ENCODE peak calls at places on chromosomes 7 and 10, in eight cellular contexts. One of them, this sample, is unnamed.

GRCh38 chr7:80722596-80723141 is 84.2 kb downstream of the CD36 start:
- DNase-seq in skeletal muscle cell: peak; percentile 100
- DNase-seq in aorta: peak; percentile 84
- DNase-seq in lower leg skin: peak; percentile 85
- DNase-seq in fibroblast of lung: peak; percentile 100
- DNase-seq in sigmoid colon: peak; percentile 89
- DNase-seq in GM12878: no peak
- DNase-seq in left ventricle myocardium inferior: peak; percentile 20
- DNase-seq in this sample: no peak

GRCh38 chr7:105690286-105690915 is 109.1 kb upstream of the EFCAB10 start:
- DNase-seq in aorta: no peak
- DNase-seq in GM12878: no peak
- DNase-seq in left ventricle myocardium inferior: no peak
- DNase-seq in lower leg skin: no peak
- DNase-seq in sigmoid colon: peak; percentile 26
- DNase-seq in fibroblast of lung: peak; percentile 57
- DNase-seq in skeletal muscle cell: no peak
- DNase-seq in this sample: no peak

GRCh38 chr7:33547880-33548279 is 357.5 kb upstream of the BMPER start:
- DNase-seq in aorta: no peak
- DNase-seq in GM12878: no peak
- DNase-seq in lower leg skin: no peak
- DNase-seq in left ventricle myocardium inferior: no peak
- DNase-seq in skeletal muscle cell: no peak
- DNase-seq in sigmoid colon: no peak
- DNase-seq in fibroblast of lung: peak; percentile 43
- DNase-seq in this sample: no peak

GRCh38 chr7:101126651-101127459 is at the start of gene SERPINE1:
- DNase-seq in GM12878: peak; percentile 47
- DNase-seq in lower leg skin: peak; percentile 92
- DNase-seq in sigmoid colon: peak; percentile 96
- DNase-seq in aorta: peak; percentile 95
- DNase-seq in skeletal muscle cell: peak; percentile 100
- DNase-seq in left ventricle myocardium inferior: peak; percentile 87
- DNase-seq in fibroblast of lung: peak; percentile 100
- DNase-seq in this sample: peak; percentile 72

GRCh38 chr10:126375926-126376554 is 12.2 kb downstream of the ADAM12 start:
- DNase-seq in fibroblast of lung: peak; percentile 46
- DNase-seq in skeletal muscle cell: no peak
- DNase-seq in lower leg skin: no peak
- DNase-seq in aorta: no peak
- DNase-seq in sigmoid colon: no peak
- DNase-seq in left ventricle myocardium inferior: no peak
- DNase-seq in GM12878: no peak
- DNase-seq in this sample: no peak

GRCh38 chr10:57972783-57973182 is 294.9 kb downstream of the IPMK start:
- DNase-seq in lower leg skin: no peak
- DNase-seq in fibroblast of lung: no peak
- DNase-seq in GM12878: no peak
- DNase-seq in sigmoid colon: no peak
- DNase-seq in skeletal muscle cell: no peak
- DNase-seq in aorta: no peak
- DNase-seq in left ventricle myocardium inferior: no peak
- DNase-seq in this sample: no peak

GRCh38 chr7:135757719-135758411 is 9.3 kb upstream of the FAM180A start:
- DNase-seq in left ventricle myocardium inferior: peak; percentile 36
- DNase-seq in lower leg skin: peak; percentile 42
- DNase-seq in sigmoid colon: no peak
- DNase-seq in aorta: peak; percentile 81
- DNase-seq in GM12878: no peak
- DNase-seq in skeletal muscle cell: no peak
- DNase-seq in fibroblast of lung: peak; percentile 94
- DNase-seq in this sample: no peak

GRCh38 chr10:52551036-52551435 is 221.5 kb downstream of the MBL2 start:
- DNase-seq in left ventricle myocardium inferior: no peak
- DNase-seq in sigmoid colon: no peak
- DNase-seq in fibroblast of lung: no peak
- DNase-seq in aorta: no peak
- DNase-seq in GM12878: no peak
- DNase-seq in skeletal muscle cell: no peak
- DNase-seq in lower leg skin: no peak
- DNase-seq in this sample: no peak

GRCh38 chr7:30988346-30989005 is 24.7 kb downstream of the GHRHR start:
- DNase-seq in lower leg skin: no peak
- DNase-seq in sigmoid colon: peak; percentile 78
- DNase-seq in fibroblast of lung: no peak
- DNase-seq in left ventricle myocardium inferior: peak; percentile 56
- DNase-seq in skeletal muscle cell: no peak
- DNase-seq in GM12878: no peak
- DNase-seq in aorta: peak; percentile 76
- DNase-seq in this sample: no peak

GRCh38 chr10:78515037-78515872 is 481.6 kb downstream of the RPS24 start:
- DNase-seq in fibroblast of lung: no peak
- DNase-seq in GM12878: no peak
- DNase-seq in skeletal muscle cell: no peak
- DNase-seq in aorta: peak; percentile 78
- DNase-seq in left ventricle myocardium inferior: no peak
- DNase-seq in sigmoid colon: no peak
- DNase-seq in lower leg skin: peak; percentile 11
- DNase-seq in this sample: no peak

GRCh38 chr7:29563590-29564454 is at the start of gene PRR15:
- DNase-seq in left ventricle myocardium inferior: no peak
- DNase-seq in fibroblast of lung: peak; percentile 26
- DNase-seq in aorta: peak; percentile 79
- DNase-seq in lower leg skin: no peak
- DNase-seq in GM12878: no peak
- DNase-seq in sigmoid colon: peak; percentile 63
- DNase-seq in skeletal muscle cell: no peak
- DNase-seq in this sample: no peak

GRCh38 chr7:47404005-47404404 is 177.9 kb downstream of the TNS3 start:
- DNase-seq in fibroblast of lung: peak; percentile 82
- DNase-seq in GM12878: no peak
- DNase-seq in left ventricle myocardium inferior: no peak
- DNase-seq in sigmoid colon: no peak
- DNase-seq in aorta: no peak
- DNase-seq in lower leg skin: no peak
- DNase-seq in skeletal muscle cell: no peak
- DNase-seq in this sample: no peak

GRCh38 chr10:91838199-91838598 is 40.0 kb downstream of the TNKS2 start:
- DNase-seq in aorta: no peak
- DNase-seq in left ventricle myocardium inferior: no peak
- DNase-seq in GM12878: no peak
- DNase-seq in lower leg skin: no peak
- DNase-seq in fibroblast of lung: no peak
- DNase-seq in sigmoid colon: no peak
- DNase-seq in skeletal muscle cell: no peak
- DNase-seq in this sample: no peak

GRCh38 chr7:105910172-105910571 is 33.8 kb upstream of the ATXN7L1 start:
- DNase-seq in aorta: no peak
- DNase-seq in skeletal muscle cell: no peak
- DNase-seq in GM12878: no peak
- DNase-seq in fibroblast of lung: no peak
- DNase-seq in left ventricle myocardium inferior: no peak
- DNase-seq in lower leg skin: no peak
- DNase-seq in sigmoid colon: no peak
- DNase-seq in this sample: no peak

GRCh38 chr10:77592946-77593636 is 44.5 kb downstream of the KCNMA1 start:
- DNase-seq in GM12878: no peak
- DNase-seq in sigmoid colon: peak; percentile 70
- DNase-seq in fibroblast of lung: peak; percentile 93
- DNase-seq in lower leg skin: peak; percentile 40
- DNase-seq in skeletal muscle cell: peak; percentile 91
- DNase-seq in aorta: peak; percentile 81
- DNase-seq in left ventricle myocardium inferior: no peak
- DNase-seq in this sample: no peak

GRCh38 chr7:22786290-22786932 is 36.2 kb downstream of the TOMM7 start:
- DNase-seq in sigmoid colon: no peak
- DNase-seq in lower leg skin: no peak
- DNase-seq in aorta: no peak
- DNase-seq in left ventricle myocardium inferior: no peak
- DNase-seq in skeletal muscle cell: no peak
- DNase-seq in fibroblast of lung: no peak
- DNase-seq in GM12878: no peak
- DNase-seq in this sample: no peak

GRCh38 chr10:76336213-76336963 is 905.0 kb downstream of the LRMDA start:
- DNase-seq in sigmoid colon: peak; percentile 73
- DNase-seq in lower leg skin: no peak
- DNase-seq in GM12878: no peak
- DNase-seq in skeletal muscle cell: peak; percentile 85
- DNase-seq in fibroblast of lung: no peak
- DNase-seq in aorta: no peak
- DNase-seq in left ventricle myocardium inferior: no peak
- DNase-seq in this sample: no peak

DNA sequence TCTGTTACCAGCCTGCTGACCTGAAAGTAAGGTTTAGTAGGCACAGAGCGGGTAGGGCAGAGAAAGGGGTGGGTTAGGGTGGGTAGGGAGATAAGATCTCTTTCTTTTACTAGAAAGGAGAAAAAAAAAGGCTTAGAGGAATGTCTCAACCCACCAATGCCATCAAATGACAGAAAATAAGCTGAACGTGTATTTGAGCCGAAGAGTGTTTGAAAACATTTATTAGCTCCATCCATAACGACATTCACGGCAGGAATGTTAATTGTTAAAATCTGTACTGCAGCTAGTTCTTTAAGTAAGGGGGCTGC is 63.8 kb upstream of the ARID5B start:
- DNase-seq in aorta: no peak
- DNase-seq in GM12878: no peak
- DNase-seq in skeletal muscle cell: no peak
- DNase-seq in lower leg skin: no peak
- DNase-seq in left ventricle myocardium inferior: no peak
- DNase-seq in sigmoid colon: no peak
- DNase-seq in fibroblast of lung: peak; percentile 40
- DNase-seq in this sample: no peak
- H3K4me3 ChIP-seq in aorta: no peak overlapping the region
- H3K4me3 ChIP-seq in GM12878: no peak overlapping the region
- H3K4me3 ChIP-seq in skeletal muscle cell: no peak overlapping the region
- H3K4me3 ChIP-seq in lower leg skin: no peak overlapping the region
- H3K4me3 ChIP-seq in left ventricle myocardium inferior: no peak overlapping the region
- H3K4me3 ChIP-seq in sigmoid colon: no peak overlapping the region
- H3K4me3 ChIP-seq in fibroblast of lung: peak overlapping the region; percentile 12
- H3K4me3 ChIP-seq in this sample: no peak overlapping the region

GRCh38 chr10:80894339-80894791 is 356.7 kb downstream of the SH2D4B start:
- DNase-seq in fibroblast of lung: no peak
- DNase-seq in lower leg skin: no peak
- DNase-seq in GM12878: no peak
- DNase-seq in left ventricle myocardium inferior: no peak
- DNase-seq in sigmoid colon: no peak
- DNase-seq in skeletal muscle cell: no peak
- DNase-seq in aorta: no peak
- DNase-seq in this sample: no peak
- H3K4me3 ChIP-seq in fibroblast of lung: no peak overlapping the region
- H3K4me3 ChIP-seq in lower leg skin: no peak overlapping the region
- H3K4me3 ChIP-seq in GM12878: no peak overlapping the region
- H3K4me3 ChIP-seq in left ventricle myocardium inferior: no peak overlapping the region
- H3K4me3 ChIP-seq in sigmoid colon: no peak overlapping the region
- H3K4me3 ChIP-seq in skeletal muscle cell: no peak overlapping the region
- H3K4me3 ChIP-seq in aorta: no peak overlapping the region
- H3K4me3 ChIP-seq in this sample: no peak overlapping the region

DNA sequence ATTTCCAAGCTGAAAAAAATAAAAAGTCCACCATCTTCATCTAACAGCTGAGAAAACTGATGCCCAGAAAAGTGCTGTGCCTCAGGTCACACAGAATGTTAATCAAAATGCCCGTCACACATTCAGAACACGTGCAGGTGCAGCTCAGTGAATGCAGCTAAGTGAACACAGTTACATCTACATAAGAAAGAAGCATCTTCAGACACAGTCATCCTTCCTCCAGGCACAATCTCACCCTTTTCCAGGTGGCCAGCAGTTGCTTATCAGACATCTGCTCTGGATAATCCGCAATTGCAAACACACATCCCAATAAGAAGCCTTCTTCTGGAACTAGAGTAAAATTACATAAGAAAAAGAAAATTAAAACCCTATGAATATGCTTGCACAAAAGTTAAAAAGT is 35.3 kb downstream of the PAXIP1 start:
- DNase-seq in GM12878: no peak
- DNase-seq in left ventricle myocardium inferior: no peak
- DNase-seq in aorta: no peak
- DNase-seq in skeletal muscle cell: no peak
- DNase-seq in fibroblast of lung: no peak
- DNase-seq in sigmoid colon: no peak
- DNase-seq in lower leg skin: no peak
- DNase-seq in this sample: no peak
- H3K4me3 ChIP-seq in GM12878: no peak overlapping the region
- H3K4me3 ChIP-seq in left ventricle myocardium inferior: no peak overlapping the region
- H3K4me3 ChIP-seq in aorta: no peak overlapping the region
- H3K4me3 ChIP-seq in skeletal muscle cell: no peak overlapping the region
- H3K4me3 ChIP-seq in fibroblast of lung: no peak overlapping the region
- H3K4me3 ChIP-seq in sigmoid colon: no peak overlapping the region
- H3K4me3 ChIP-seq in lower leg skin: no peak overlapping the region
- H3K4me3 ChIP-seq in this sample: no peak overlapping the region

GRCh38 chr7:157690833-157691382 is 354.1 kb downstream of the DNAJB6 start:
- DNase-seq in sigmoid colon: peak; percentile 85
- DNase-seq in aorta: peak; percentile 70
- DNase-seq in GM12878: no peak
- DNase-seq in left ventricle myocardium inferior: peak; percentile 67
- DNase-seq in lower leg skin: no peak
- DNase-seq in skeletal muscle cell: no peak
- DNase-seq in fibroblast of lung: peak; percentile 95
- DNase-seq in this sample: no peak

GRCh38 chr7:157693071-157693520 is 356.3 kb downstream of the DNAJB6 start:
- DNase-seq in GM12878: no peak
- DNase-seq in left ventricle myocardium inferior: no peak
- DNase-seq in skeletal muscle cell: no peak
- DNase-seq in sigmoid colon: peak; percentile 53
- DNase-seq in fibroblast of lung: no peak
- DNase-seq in lower leg skin: no peak
- DNase-seq in aorta: peak; percentile 74
- DNase-seq in this sample: no peak

GRCh38 chr7:157692156-157693011 is 355.6 kb downstream of the DNAJB6 start:
- DNase-seq in fibroblast of lung: no peak
- DNase-seq in aorta: peak; percentile 76
- DNase-seq in sigmoid colon: peak; percentile 50
- DNase-seq in left ventricle myocardium inferior: no peak
- DNase-seq in skeletal muscle cell: no peak
- DNase-seq in lower leg skin: no peak
- DNase-seq in GM12878: no peak
- DNase-seq in this sample: no peak

GRCh38 chr7:157690058-157690832 is 353.4 kb downstream of the DNAJB6 start:
- DNase-seq in fibroblast of lung: peak; percentile 69
- DNase-seq in aorta: peak; percentile 73
- DNase-seq in GM12878: no peak
- DNase-seq in left ventricle myocardium inferior: no peak
- DNase-seq in sigmoid colon: no peak
- DNase-seq in lower leg skin: no peak
- DNase-seq in skeletal muscle cell: no peak
- DNase-seq in this sample: no peak

DNA sequence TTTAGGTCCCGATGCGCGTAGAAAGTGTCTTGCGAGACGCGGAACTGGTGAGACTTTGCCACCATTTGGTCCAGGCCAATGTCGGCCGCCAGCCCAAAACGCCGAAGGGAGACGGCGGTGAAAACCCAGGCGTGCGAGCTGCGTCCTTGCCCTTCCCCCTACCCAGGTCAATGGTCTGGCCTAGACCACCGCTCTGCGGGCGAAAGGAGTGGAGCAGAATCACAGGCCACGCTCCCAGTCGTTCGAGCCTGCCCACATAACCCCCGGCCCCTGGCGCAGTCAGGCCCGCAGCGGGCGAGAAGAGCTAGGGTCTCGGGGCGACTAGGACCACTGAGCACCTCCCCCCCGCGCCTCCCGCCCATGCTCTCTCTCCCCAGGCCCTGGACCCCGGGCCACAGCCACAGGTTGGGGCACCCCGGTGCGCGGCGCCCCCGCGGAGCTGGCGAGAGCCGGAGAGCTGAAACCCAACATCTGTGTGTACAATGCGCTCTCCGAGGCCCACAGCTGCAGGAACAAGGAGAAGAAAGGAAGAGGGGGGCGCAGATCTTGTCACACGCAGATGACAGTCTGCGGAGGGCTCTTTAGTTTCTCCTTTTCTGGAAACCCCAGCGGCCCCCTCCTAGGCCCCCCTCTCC is 354.8 kb downstream of the DNAJB6 start:
- DNase-seq in fibroblast of lung: no peak
- DNase-seq in aorta: peak; percentile 71
- DNase-seq in sigmoid colon: peak; percentile 58
- DNase-seq in skeletal muscle cell: no peak
- DNase-seq in GM12878: no peak
- DNase-seq in lower leg skin: no peak
- DNase-seq in left ventricle myocardium inferior: no peak
- DNase-seq in this sample: no peak
- H3K4me3 ChIP-seq in fibroblast of lung: peak overlapping the region; percentile 33
- H3K4me3 ChIP-seq in aorta: peak overlapping the region; percentile 23
- H3K4me3 ChIP-seq in sigmoid colon: no peak overlapping the region
- H3K4me3 ChIP-seq in skeletal muscle cell: no peak overlapping the region
- H3K4me3 ChIP-seq in GM12878: no peak overlapping the region
- H3K4me3 ChIP-seq in lower leg skin: no peak overlapping the region
- H3K4me3 ChIP-seq in left ventricle myocardium inferior: peak overlapping the region; percentile 61
- H3K4me3 ChIP-seq in this sample: no peak overlapping the region

This sample was measured in GM06990.